ENCODE peak calls at places on chromosomes 13 and 19, in ten cellular contexts. A, S, H, L, T, Y, P, D, B and J are unnamed samples.

GRCh38 chr13:27170521-27171243 is 929 bp downstream of the USP12 start:
- DNase-seq in A (peak), S (no peak), H (no peak), L (no peak), T (peak), Y (peak), P (peak), D (peak), B (peak), J (no peak)

GRCh38 chr13:78241278-78241919 is 322.8 kb upstream of the EDNRB start:
- DNase-seq in A (peak), S (peak), H (peak), L (no peak), T (peak), Y (peak), P (peak), D (peak), B (peak), J (no peak)

GRCh38 chr13:42420304-42420703 is 148.4 kb downstream of the AKAP11 start:
- DNase-seq in A (no peak), S (no peak), H (no peak), L (no peak), T (no peak), Y (no peak), P (no peak), D (no peak), B (no peak), J (peak)

GRCh38 chr19:8132858-8133458 is 16.4 kb downstream of the FBN3 start:
- DNase-seq in A (no peak), S (no peak), H (no peak), L (no peak), T (no peak), Y (no peak), P (no peak), D (no peak), B (no peak), J (no peak)

GRCh38 chr19:10774893-10775292 is 57.0 kb downstream of the DNM2 start:
- DNase-seq in A (no peak), S (no peak), H (no peak), L (no peak), T (no peak), Y (no peak), P (no peak), D (no peak), B (no peak), J (no peak)

GRCh38 chr13:110149036-110149435 is 157.9 kb downstream of the COL4A1 start:
- DNase-seq in A (no peak), S (no peak), H (no peak), L (no peak), T (no peak), Y (no peak), P (peak), D (no peak), B (no peak), J (no peak)

GRCh38 chr19:3137139-3137538 is 1.3 kb downstream of the GNA15 start:
- DNase-seq in A (no peak), S (no peak), H (no peak), L (no peak), T (peak), Y (no peak), P (peak), D (no peak), B (no peak), J (no peak)

GRCh38 chr13:19589312-19589711 is 28.0 kb upstream of the TPTE2 start:
- DNase-seq in A (no peak), S (no peak), H (no peak), L (no peak), T (no peak), Y (no peak), P (no peak), D (no peak), B (no peak), J (no peak)

GRCh38 chr13:102726430-102726829 is 31.6 kb upstream of the METTL21C start:
- DNase-seq in A (no peak), S (no peak), H (no peak), L (no peak), T (no peak), Y (no peak), P (no peak), D (no peak), B (no peak), J (no peak)

GRCh38 chr13:108929532-108929931 is 300.1 kb downstream of the MYO16 start:
- DNase-seq in A (no peak), S (no peak), H (no peak), L (no peak), T (no peak), Y (no peak), P (peak), D (no peak), B (no peak), J (no peak)

GRCh38 chr13:32905063-32905863 is 111.0 kb upstream of the KL start:
- DNase-seq in A (no peak), S (no peak), H (no peak), L (no peak), T (peak), Y (no peak), P (no peak), D (no peak), B (no peak), J (peak)

GRCh38 chr13:113636266-113636963 is 21.6 kb downstream of the ATP4B start:
- DNase-seq in A (no peak), S (no peak), H (no peak), L (no peak), T (no peak), Y (no peak), P (no peak), D (peak), B (no peak), J (no peak)

GRCh38 chr13:106610511-106610910 is 42.6 kb upstream of the ARGLU1 start:
- DNase-seq in A (no peak), S (peak), H (no peak), L (no peak), T (no peak), Y (no peak), P (peak), D (no peak), B (no peak), J (no peak)

GRCh38 chr19:47257411-47258169 is 1.3 kb downstream of the CCDC9 start:
- DNase-seq in A (no peak), S (no peak), H (no peak), L (no peak), T (no peak), Y (no peak), P (peak), D (no peak), B (no peak), J (no peak)

GRCh38 chr13:76822691-76823267 is 63.4 kb downstream of the KCTD12 start:
- DNase-seq in A (no peak), S (no peak), H (no peak), L (no peak), T (no peak), Y (no peak), P (peak), D (no peak), B (no peak), J (no peak)

GRCh38 chr13:76825415-76825814 is 60.8 kb downstream of the KCTD12 start:
- DNase-seq in A (no peak), S (peak), H (peak), L (no peak), T (no peak), Y (no peak), P (peak), D (no peak), B (no peak), J (no peak)

GRCh38 chr13:76816394-76816793 is 69.8 kb downstream of the KCTD12 start:
- DNase-seq in A (no peak), S (no peak), H (no peak), L (no peak), T (peak), Y (no peak), P (no peak), D (no peak), B (no peak), J (no peak)

GRCh38 chr13:76823969-76824368 is 62.2 kb downstream of the KCTD12 start:
- DNase-seq in A (no peak), S (no peak), H (no peak), L (no peak), T (no peak), Y (peak), P (no peak), D (no peak), B (no peak), J (no peak)

GRCh38 chr13:76820759-76821158 is 65.4 kb downstream of the KCTD12 start:
- DNase-seq in A (no peak), S (no peak), H (no peak), L (peak), T (no peak), Y (no peak), P (peak), D (no peak), B (no peak), J (no peak)
- TF ChIP-seq CTCF in A (no peak), S (peak), H (no peak), L (peak), T (no peak), Y (no peak), P (peak), D (no peak), B (no peak), J (no peak)

DNA sequence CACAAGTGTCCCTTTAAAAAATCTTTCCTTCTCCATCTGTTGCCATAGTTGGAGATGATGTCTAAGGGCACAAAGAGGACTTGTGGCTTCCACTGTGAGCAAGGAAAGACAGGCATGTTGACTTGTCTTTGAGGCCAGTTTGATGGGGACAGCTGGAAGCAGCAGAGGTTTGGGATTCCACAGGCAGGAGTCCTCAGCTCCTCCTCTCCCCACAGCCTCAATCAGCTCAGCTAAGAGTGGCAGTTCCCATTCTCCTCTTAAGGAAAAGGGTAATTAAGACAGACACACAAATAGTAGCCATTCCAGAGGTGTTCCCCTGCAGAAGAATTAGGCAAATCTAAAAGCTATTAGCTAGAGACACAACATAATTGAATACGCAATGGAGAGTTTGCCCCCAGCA is 434.1 kb downstream of the FOXO1 start:
- DNase-seq in A (no peak), S (no peak), H (no peak), L (no peak), T (no peak), Y (peak), P (no peak), D (no peak), B (no peak), J (no peak)
- H3K4me3 ChIP-seq in A (no peak), S (no peak), H (no peak), L (no peak), T (no peak), Y (no peak), P (no peak), D (no peak), B (no peak), J (no peak)

DNA sequence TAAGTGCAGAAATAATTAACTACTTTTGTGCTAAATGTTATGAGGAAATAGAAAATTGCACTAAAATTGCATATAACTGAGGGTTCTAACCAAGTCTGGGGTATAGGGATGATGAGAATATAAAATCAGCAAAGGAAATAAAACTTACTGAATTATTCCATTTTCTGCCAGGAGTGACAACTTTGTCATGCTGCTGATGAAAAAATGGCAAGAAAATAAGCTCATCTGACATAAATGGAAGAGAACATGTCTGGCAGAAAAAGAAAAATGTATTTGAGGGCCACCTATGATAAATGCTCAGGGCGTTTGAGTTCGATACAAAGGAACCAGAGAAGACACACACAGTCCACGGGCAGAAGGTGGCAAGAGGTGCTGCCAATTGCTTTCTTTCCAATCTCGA is 78.2 kb downstream of the LHFPL6 start:
- DNase-seq in A (no peak), S (no peak), H (no peak), L (no peak), T (no peak), Y (no peak), P (no peak), D (no peak), B (no peak), J (no peak)
- TF ChIP-seq CTCF in A (no peak), S (no peak), H (no peak), L (no peak), T (no peak), Y (no peak), P (peak), D (no peak), B (no peak), J (no peak)

DNA sequence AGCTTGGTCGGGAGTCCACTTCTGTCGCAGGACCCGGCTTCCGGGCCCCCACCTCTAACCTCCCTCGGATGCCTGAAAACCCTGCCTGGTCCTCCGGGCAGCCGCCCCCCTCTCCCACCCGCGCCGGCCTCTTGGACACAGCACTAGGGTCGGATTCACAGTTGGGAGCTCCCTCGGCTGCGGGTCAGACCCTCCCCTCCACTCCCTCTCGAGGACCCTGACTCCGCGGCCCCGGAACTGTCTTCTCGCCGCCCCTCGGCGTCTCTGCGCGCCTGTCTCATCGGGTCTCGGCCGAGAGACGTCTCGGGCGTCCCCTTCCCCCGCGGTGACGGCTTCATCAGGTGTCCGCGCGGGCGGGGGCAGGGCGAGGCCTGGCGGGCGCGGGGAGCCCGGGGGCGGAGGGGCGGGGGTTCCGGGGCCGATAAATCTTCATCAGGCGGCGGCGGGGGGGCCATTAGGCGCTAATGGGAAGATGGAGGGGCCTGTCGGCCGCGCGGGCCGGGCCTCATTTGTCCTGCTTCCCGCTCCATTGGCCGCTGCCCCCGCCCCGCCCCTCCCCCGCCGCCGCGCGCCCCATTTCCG is 11.7 kb upstream of the ERFL start:
- DNase-seq in A (peak), S (no peak), H (peak), L (no peak), T (no peak), Y (peak), P (no peak), D (no peak), B (peak), J (no peak)
- H3K4me3 ChIP-seq in A (peak), S (peak), H (peak), L (peak), T (no peak), Y (peak), P (peak), D (no peak), B (peak), J (peak)

GRCh38 chr19:57279418-57280164 is 694 bp upstream of the ZNF460 start:
- DNase-seq in A (peak), S (peak), H (peak), L (peak), T (peak), Y (peak), P (peak), D (peak), B (peak), J (peak)
- TF ChIP-seq CTCF in A (peak), S (peak), H (peak), L (peak), T (peak), Y (peak), P (peak), D (peak), B (peak), J (no peak)

DNA sequence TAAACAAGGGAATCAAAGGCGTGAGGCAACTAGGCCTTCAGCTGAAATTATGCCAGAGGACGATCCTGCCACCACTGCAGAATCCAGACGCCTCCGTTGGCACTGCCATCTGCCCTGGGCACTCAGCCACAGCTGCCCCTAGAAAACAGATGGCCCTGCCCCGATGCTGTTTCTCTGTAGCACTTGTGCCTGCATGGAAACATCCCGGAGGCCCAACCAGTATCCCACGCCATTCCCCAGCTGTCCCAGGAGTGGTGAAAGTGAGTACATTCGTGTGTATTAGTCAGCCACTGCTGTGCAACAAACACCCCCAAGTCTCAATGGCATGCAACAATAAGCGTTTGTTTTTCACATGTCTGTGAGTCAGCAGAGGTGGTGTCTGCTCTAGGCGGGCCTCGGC is 8.9 kb upstream of the CRTC1 start:
- DNase-seq in A (no peak), S (no peak), H (peak), L (no peak), T (no peak), Y (no peak), P (no peak), D (no peak), B (peak), J (no peak)
- H3K4me3 ChIP-seq in A (no peak), S (no peak), H (no peak), L (no peak), T (no peak), Y (no peak), P (no peak), D (no peak), B (no peak), J (no peak)

DNA sequence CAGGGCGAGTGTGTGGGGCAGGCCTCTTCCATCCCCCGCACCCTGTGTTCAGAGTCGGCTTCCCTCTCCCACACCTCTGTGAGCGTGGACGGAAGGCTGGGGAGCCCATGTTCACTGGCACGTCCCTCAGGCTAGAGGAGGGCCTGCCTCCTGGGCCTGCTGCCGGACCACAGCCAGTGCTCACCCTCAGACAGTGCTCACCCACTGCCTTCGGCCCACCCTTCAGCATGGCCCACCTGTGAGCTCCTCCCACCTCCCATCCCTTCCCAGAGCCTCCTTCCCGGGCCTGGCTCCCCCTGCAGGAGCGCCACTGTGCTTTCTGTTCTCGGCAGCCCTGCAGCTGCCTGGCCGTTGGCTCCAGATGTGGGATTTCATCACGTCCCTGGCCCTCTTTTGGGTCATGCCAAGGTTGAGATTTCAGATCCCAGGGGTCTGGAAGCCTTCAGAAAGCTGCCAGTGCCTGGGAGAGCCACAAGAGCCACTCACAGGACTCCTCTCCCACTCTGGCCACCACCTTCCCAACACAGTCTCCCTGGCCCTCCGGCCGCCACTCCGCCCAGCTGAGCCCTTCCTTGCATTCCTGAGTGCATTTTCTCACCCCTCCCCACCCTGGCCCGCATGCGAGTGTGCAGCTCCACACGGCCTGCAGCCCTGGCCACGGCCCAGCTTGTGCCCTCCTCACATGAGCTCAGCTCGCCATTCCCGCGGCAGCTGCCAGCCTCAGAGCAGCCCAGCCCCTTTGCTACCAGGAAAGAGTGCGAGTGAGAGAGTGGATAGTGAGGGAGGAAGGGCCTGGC is 25.3 kb downstream of the CAPN12 start:
- DNase-seq in A (no peak), S (peak), H (peak), L (no peak), T (no peak), Y (peak), P (peak), D (no peak), B (no peak), J (no peak)
- TF ChIP-seq CTCF in A (peak), S (peak), H (peak), L (peak), T (no peak), Y (peak), P (peak), D (peak), B (no peak), J (no peak)

GRCh38 chr19:35135389-35135909 is 590 bp upstream of the LGI4 start:
- DNase-seq in A (peak), S (peak), H (peak), L (peak), T (peak), Y (peak), P (peak), D (peak), B (peak), J (no peak)

GRCh38 chr19:35132254-35132653 is 2.6 kb downstream of the LGI4 start:
- DNase-seq in A (no peak), S (no peak), H (no peak), L (no peak), T (no peak), Y (no peak), P (no peak), D (no peak), B (no peak), J (no peak)

GRCh38 chr19:35134601-35135091 is at the start of gene LGI4:
- DNase-seq in A (no peak), S (no peak), H (no peak), L (no peak), T (no peak), Y (peak), P (no peak), D (no peak), B (no peak), J (no peak)

GRCh38 chr19:35136231-35136630 is 1.4 kb upstream of the LGI4 start:
- DNase-seq in A (no peak), S (no peak), H (no peak), L (no peak), T (no peak), Y (no peak), P (no peak), D (no peak), B (no peak), J (no peak)

GRCh38 chr19:35133826-35134225 is 1.0 kb downstream of the LGI4 start:
- DNase-seq in A (no peak), S (no peak), H (no peak), L (no peak), T (no peak), Y (no peak), P (no peak), D (no peak), B (no peak), J (no peak)
- H3K4me3 ChIP-seq in A (no peak), S (no peak), H (no peak), L (peak), T (no peak), Y (no peak), P (no peak), D (no peak), B (no peak), J (no peak)

DNA sequence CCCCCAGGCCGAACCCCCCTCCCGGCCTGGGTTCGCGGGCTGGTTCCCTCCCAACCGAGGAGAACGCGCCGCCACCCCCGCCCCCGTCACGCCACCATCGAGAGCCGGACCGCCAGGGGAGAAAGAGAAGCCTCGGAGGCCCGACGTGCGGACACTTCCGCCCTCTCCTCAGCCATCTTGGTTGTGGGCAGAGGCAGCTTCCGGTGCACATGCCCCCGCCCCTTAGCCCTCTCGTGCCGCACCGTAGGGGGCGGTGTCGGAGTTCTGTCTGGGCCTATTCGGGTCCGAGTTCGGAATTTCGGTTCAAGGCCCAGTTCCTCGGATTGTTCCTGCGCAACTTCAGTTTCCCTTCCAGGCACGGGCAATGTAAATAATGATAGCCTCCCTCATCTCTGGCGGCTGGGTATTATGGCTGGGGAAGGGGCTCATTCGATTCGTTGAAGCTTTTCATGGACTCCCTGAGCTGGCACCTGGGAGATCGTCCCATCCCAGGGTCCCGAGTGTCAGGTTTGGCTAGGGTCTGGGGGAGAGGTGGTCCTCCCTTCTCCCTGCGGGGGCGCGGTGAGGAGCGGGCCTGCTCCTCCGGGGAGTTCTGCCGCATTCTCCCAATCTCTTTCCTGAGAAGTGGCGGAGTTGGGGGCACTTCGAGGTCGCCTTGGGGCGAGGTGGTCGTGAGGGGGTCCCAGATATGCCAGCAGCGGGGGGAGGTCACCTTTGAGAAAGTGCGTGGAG is at the start of the genes IER2 and STX10:
- DNase-seq in A (peak), S (peak), H (peak), L (peak), T (peak), Y (peak), P (peak), D (peak), B (peak), J (peak)
- TF ChIP-seq CTCF in A (peak), S (peak), H (peak), L (peak), T (peak), Y (peak), P (peak), D (peak), B (peak), J (peak)